ENCODE peak calls at places on chromosomes 2 and 18, in nine cellular contexts. R is SK-N-SH; F is neuronal stem cell; P is mucosa of gallbladder; Z is stimulated activated CD4-positive, alpha-beta T cell treated with anti-CD3 and anti-CD28 coated beads, Interleukin-2, amount 100 ng/mL, for 48 hours; J is activated naive CD4-positive, alpha-beta T cell; O is activated effector memory CD4-positive, alpha-beta T cell treated with Interleukin-2 at 50 U/mL for 16 hours; D is stimulated activated CD8-positive, alpha-beta memory T cell treated with anti-CD3 and anti-CD28 coated beads, Interleukin-4, amount 100 ng/mL, for 24 hours; Q is GM19239. V is an unnamed sample.

GRCh38 chr2:120503793-120504571 is 158.0 kb downstream of the INHBB start:
- DNase-seq in R (no peak), F (peak; percentile 27), P (no peak), Z (no peak), J (no peak), O (no peak), D (no peak), Q (no peak), V (no peak)

GRCh38 chr2:67524236-67524635 is 127.1 kb downstream of the ETAA1 start:
- DNase-seq in R (no peak), F (no peak), P (no peak), Z (no peak), J (no peak), O (no peak), D (no peak), Q (no peak), V (no peak)

GRCh38 chr2:234771985-234772774 is 179.6 kb upstream of the SH3BP4 start:
- DNase-seq in R (no peak), F (no peak), P (no peak), Z (no peak), J (no peak), O (no peak), D (no peak), Q (no peak), V (no peak)

GRCh38 chr2:46828491-46829239 is 86.9 kb downstream of the MCFD2 start:
- DNase-seq in R (no peak), F (no peak), P (no peak), Z (no peak), J (no peak), O (no peak), D (no peak), Q (no peak), V (no peak)

GRCh38 chr2:159637237-159637636 is 20.9 kb upstream of the BAZ2B start:
- DNase-seq in R (no peak), F (no peak), P (no peak), Z (no peak), J (no peak), O (no peak), D (no peak), Q (no peak), V (no peak)

GRCh38 chr2:95526360-95527341 is 42.1 kb upstream of the TRIM43B start:
- DNase-seq in R (peak; percentile 80), F (no peak), P (peak; percentile 63), Z (peak; percentile 45), J (peak; percentile 8), O (peak; percentile 48), D (peak; percentile 42), Q (peak; percentile 43), V (peak; percentile 11)

GRCh38 chr18:21090680-21091079 is 20.9 kb downstream of the ROCK1 start:
- DNase-seq in R (no peak), F (no peak), P (no peak), Z (no peak), J (no peak), O (no peak), D (no peak), Q (no peak), V (no peak)

GRCh38 chr2:200662727-200663126 is 76.9 kb downstream of the AOX1 start:
- DNase-seq in R (no peak), F (no peak), P (no peak), Z (no peak), J (no peak), O (no peak), D (no peak), Q (no peak), V (no peak)

GRCh38 chr2:219626540-219626939 is 890 bp upstream of the SLC4A3 start:
- DNase-seq in R (no peak), F (no peak), P (no peak), Z (no peak), J (no peak), O (no peak), D (no peak), Q (no peak), V (no peak)

GRCh38 chr2:209383212-209383611 is 40.6 kb upstream of the MAP2 start:
- DNase-seq in R (no peak), F (no peak), P (peak; percentile 17), Z (no peak), J (no peak), O (no peak), D (no peak), Q (no peak), V (no peak)

GRCh38 chr18:50973367-50974126 is 5.7 kb downstream of the ELAC1 start:
- DNase-seq in R (no peak), F (no peak), P (peak; percentile 31), Z (no peak), J (no peak), O (no peak), D (no peak), Q (no peak), V (no peak)

GRCh38 chr2:165283342-165283741 is 44.1 kb downstream of the SCN2A start:
- DNase-seq in R (no peak), F (no peak), P (no peak), Z (no peak), J (no peak), O (no peak), D (no peak), Q (no peak), V (no peak)

GRCh38 chr18:74574916-74575315 is 22.8 kb upstream of the ZNF407 start:
- DNase-seq in R (no peak), F (no peak), P (no peak), Z (no peak), J (no peak), O (no peak), D (no peak), Q (no peak), V (no peak)

GRCh38 chr2:35067420-35067819 is 1288.2 kb upstream of the CRIM1 start:
- DNase-seq in R (no peak), F (no peak), P (no peak), Z (no peak), J (no peak), O (no peak), D (no peak), Q (no peak), V (no peak)

GRCh38 chr2:160376576-160376975 is 117.0 kb downstream of the RBMS1 start:
- DNase-seq in R (no peak), F (no peak), P (no peak), Z (no peak), J (no peak), O (no peak), D (no peak), Q (no peak), V (no peak)

GRCh38 chr2:96342085-96342484 is 6.5 kb downstream of the NCAPH start:
- DNase-seq in R (no peak), F (no peak), P (peak; percentile 78), Z (no peak), J (no peak), O (peak; percentile 57), D (no peak), Q (no peak), V (peak; percentile 73)

GRCh38 chr2:133054297-133054696 is 384.3 kb upstream of the LYPD1 start:
- DNase-seq in R (no peak), F (no peak), P (no peak), Z (no peak), J (no peak), O (no peak), D (no peak), Q (no peak), V (no peak)

GRCh38 chr2:216680951-216681629 is 14.3 kb downstream of the IGFBP5 start:
- DNase-seq in R (no peak), F (no peak), P (no peak), Z (no peak), J (no peak), O (no peak), D (no peak), Q (no peak), V (no peak)

GRCh38 chr18:43661570-43661969 is 384.3 kb upstream of the SYT4 start:
- DNase-seq in R (peak; percentile 4), F (peak; percentile 3), P (peak; percentile 11), Z (no peak), J (no peak), O (no peak), D (no peak), Q (no peak), V (no peak)

GRCh38 chr2:127422631-127423475 is 4.6 kb downstream of the PROC start:
- DNase-seq in R (peak; percentile 78), F (no peak), P (no peak), Z (no peak), J (no peak), O (no peak), D (no peak), Q (no peak), V (peak; percentile 17)

GRCh38 chr2:40197121-40197520 is 254.8 kb downstream of the SLC8A1 start:
- DNase-seq in R (peak; percentile 9), F (no peak), P (no peak), Z (no peak), J (no peak), O (no peak), D (no peak), Q (no peak), V (no peak)

GRCh38 chr2:212254331-212254730 is 284.3 kb downstream of the ERBB4 start:
- DNase-seq in R (peak; percentile 8), F (no peak), P (no peak), Z (no peak), J (no peak), O (no peak), D (no peak), Q (no peak), V (no peak)

GRCh38 chr2:6773007-6773693 is 92.6 kb downstream of the CMPK2 start:
- DNase-seq in R (peak; percentile 91), F (peak; percentile 71), P (peak; percentile 51), Z (peak; percentile 87), J (peak; percentile 65), O (peak; percentile 50), D (peak; percentile 62), Q (peak; percentile 62), V (peak; percentile 13)

GRCh38 chr2:82690757-82691411 is 1768.2 kb downstream of the SUCLG1 start:
- DNase-seq in R (no peak), F (no peak), P (no peak), Z (no peak), J (no peak), O (no peak), D (no peak), Q (no peak), V (no peak)

GRCh38 chr2:35410431-35411061 is 945.0 kb upstream of the CRIM1 start:
- DNase-seq in R (peak; percentile 45), F (peak; percentile 50), P (peak; percentile 33), Z (peak; percentile 49), J (no peak), O (no peak), D (peak; percentile 27), Q (peak; percentile 12), V (no peak)

GRCh38 chr18:67305466-67305865 is 211.1 kb downstream of the DSEL start:
- DNase-seq in R (no peak), F (no peak), P (no peak), Z (no peak), J (no peak), O (no peak), D (no peak), Q (no peak), V (no peak)

GRCh38 chr2:68734688-68735525 is at the start of gene ARHGAP25:
- DNase-seq in R (no peak), F (no peak), P (peak; percentile 27), Z (no peak), J (no peak), O (peak; percentile 34), D (no peak), Q (no peak), V (no peak)

GRCh38 chr18:67864677-67865340 is 348.3 kb upstream of the DSEL start:
- DNase-seq in R (no peak), F (no peak), P (no peak), Z (no peak), J (no peak), O (no peak), D (no peak), Q (no peak), V (no peak)

GRCh38 chr2:13652531-13653313 is 936.0 kb downstream of the TRIB2 start:
- DNase-seq in R (no peak), F (no peak), P (no peak), Z (no peak), J (no peak), O (no peak), D (no peak), Q (peak; percentile 4), V (no peak)

GRCh38 chr2:86358982-86359381 is 21.6 kb upstream of the REEP1 start:
- DNase-seq in R (no peak), F (no peak), P (no peak), Z (no peak), J (no peak), O (no peak), D (no peak), Q (no peak), V (no peak)

GRCh38 chr2:41504532-41504931 is 543.3 kb upstream of the PKDCC start:
- DNase-seq in R (no peak), F (no peak), P (no peak), Z (no peak), J (no peak), O (no peak), D (no peak), Q (no peak), V (no peak)

V was measured in T-helper 22 cell.